ENCODE peak calls at places on chromosomes 12 and 14, in five cellular contexts. O is HepG2, A is K562, W is HCT116, T is SK-N-SH. M is an unnamed sample.
A peak's percentile ranks its signal among the peaks of the same experiment; 100 is the strongest.

GRCh38 chr14:81435578-81436295 is 35.6 kb upstream of the STON2 start:
- DNase-seq in O (peak; percentile 55), A (peak; percentile 72), W (no peak), T (peak; percentile 85), M (no peak)

GRCh38 chr14:71261206-71261605 is 353.9 kb downstream of the PCNX1 start:
- DNase-seq in O (no peak), A (no peak), W (no peak), T (no peak), M (no peak)

GRCh38 chr12:51695241-51696010 is 104.4 kb downstream of the SCN8A start:
- DNase-seq in O (no peak), A (no peak), W (no peak), T (no peak), M (no peak)

GRCh38 chr12:104680506-104680905 is 223.8 kb downstream of the CHST11 start:
- DNase-seq in O (no peak), A (no peak), W (no peak), T (no peak), M (no peak)

GRCh38 chr12:108635201-108635996 is 1.7 kb upstream of the SELPLG start:
- DNase-seq in O (no peak), A (no peak), W (no peak), T (no peak), M (peak; percentile 99)

GRCh38 chr14:67618617-67619063 is 1.1 kb upstream of the ARG2 start:
- DNase-seq in O (peak; percentile 75), A (peak; percentile 47), W (no peak), T (peak; percentile 67), M (no peak)

GRCh38 chr14:78566017-78566858 is 396.1 kb downstream of the NRXN3 start:
- DNase-seq in O (peak; percentile 34), A (peak; percentile 49), W (peak; percentile 8), T (peak; percentile 72), M (peak; percentile 25)

GRCh38 chr12:121789800-121790748 is 3.4 kb downstream of the RHOF start:
- DNase-seq in O (no peak), A (no peak), W (no peak), T (no peak), M (peak; percentile 70)

GRCh38 chr12:100798799-100799198 is 4.2 kb downstream of the ANO4 start:
- DNase-seq in O (no peak), A (no peak), W (no peak), T (no peak), M (no peak)

GRCh38 chr12:80068173-80068572 is 31.2 kb upstream of the OTOGL start:
- DNase-seq in O (no peak), A (no peak), W (no peak), T (no peak), M (no peak)

GRCh38 chr14:63986789-63987533 is 134.2 kb downstream of the SYNE2 start:
- DNase-seq in O (no peak), A (no peak), W (no peak), T (no peak), M (no peak)

GRCh38 chr14:80216818-80217217 is 5.5 kb upstream of the DIO2 start:
- DNase-seq in O (no peak), A (no peak), W (no peak), T (no peak), M (no peak)

GRCh38 chr12:108367436-108367835 is 28.3 kb upstream of the CMKLR1 start:
- DNase-seq in O (no peak), A (no peak), W (no peak), T (no peak), M (no peak)

GRCh38 chr12:113057565-113058485 is 1.3 kb downstream of the DTX1 start:
- DNase-seq in O (no peak), A (no peak), W (no peak), T (no peak), M (no peak)

GRCh38 chr12:18277196-18277595 is 15.9 kb downstream of the PIK3C2G start:
- DNase-seq in O (no peak), A (no peak), W (no peak), T (no peak), M (no peak)

GRCh38 chr14:55901281-55901680 is 216.9 kb upstream of the PELI2 start:
- DNase-seq in O (no peak), A (no peak), W (no peak), T (no peak), M (no peak)

GRCh38 chr14:91349481-91350074 is 68.0 kb downstream of the CCDC88C start:
- DNase-seq in O (no peak), A (no peak), W (no peak), T (no peak), M (peak; percentile 85)

GRCh38 chr14:105666420-105666819 is 140.0 kb downstream of the TMEM121 start:
- DNase-seq in O (no peak), A (no peak), W (no peak), T (no peak), M (no peak)

GRCh38 chr12:50725011-50725899 is 38.6 kb upstream of the ATF1 start:
- DNase-seq in O (no peak), A (no peak), W (no peak), T (no peak), M (no peak)

GRCh38 chr14:96205059-96205993 is 687 bp downstream of the BDKRB2 start:
- DNase-seq in O (no peak), A (no peak), W (no peak), T (no peak), M (no peak)

GRCh38 chr14:61569783-61570182 is 125.5 kb upstream of the HIF1A start:
- DNase-seq in O (peak; percentile 60), A (no peak), W (no peak), T (no peak), M (no peak)

DNA sequence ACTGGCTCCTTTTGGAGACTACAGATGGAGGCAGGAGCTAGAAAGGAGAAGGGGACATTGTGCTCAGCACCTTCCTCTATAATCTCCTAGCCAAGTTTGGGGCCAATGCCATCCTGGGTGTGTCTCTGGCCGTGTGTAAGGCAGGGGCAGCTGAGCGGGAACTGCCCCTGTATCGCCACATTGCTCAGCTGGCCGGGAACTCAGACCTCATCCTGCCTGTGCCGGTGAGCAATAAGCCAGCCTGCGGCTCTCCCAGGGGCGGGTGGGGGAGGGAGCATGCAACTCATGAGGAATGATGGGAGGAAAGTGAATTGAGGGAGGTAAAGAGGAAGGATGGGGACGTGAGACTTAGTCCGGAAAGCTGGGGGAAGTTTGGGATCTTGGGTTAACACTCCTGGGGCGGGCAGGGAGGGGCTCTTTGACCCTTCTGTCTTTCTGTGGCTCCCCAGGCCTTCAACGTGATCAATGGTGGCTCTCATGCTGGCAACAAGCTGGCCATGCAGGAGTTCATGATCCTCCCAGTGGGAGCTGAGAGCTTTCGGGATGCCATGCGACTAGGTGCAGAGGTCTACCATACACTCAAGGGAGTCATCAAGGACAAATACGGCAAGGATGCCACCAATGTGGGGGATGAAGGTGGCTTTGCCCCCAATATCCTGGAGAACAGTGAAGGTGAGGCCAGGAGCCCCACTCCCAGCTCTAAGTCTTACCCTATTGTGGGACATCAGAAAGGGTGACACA is 3.3 kb downstream of the ENO2 start:
- DNase-seq in O (no peak), A (no peak), W (no peak), T (no peak), M (no peak)
- TF ChIP-seq ZBTB33 in O (no peak), A (no peak), W (no peak), T (no peak), M (no peak)

GRCh38 chr14:101153691-101154090 is 250.2 kb upstream of the RTL1 start:
- DNase-seq in O (no peak), A (no peak), W (no peak), T (no peak), M (no peak)
- TF ChIP-seq ZBTB33 in O (no peak), A (no peak), W (no peak), T (no peak), M (no peak)

GRCh38 chr12:85308374-85308773 is 28.4 kb downstream of the ALX1 start:
- DNase-seq in O (no peak), A (no peak), W (no peak), T (no peak), M (no peak)

GRCh38 chr12:85310456-85311076 is 30.5 kb downstream of the ALX1 start:
- DNase-seq in O (no peak), A (no peak), W (peak; percentile 6), T (no peak), M (no peak)

GRCh38 chr12:85309180-85309579 is 29.2 kb downstream of the ALX1 start:
- DNase-seq in O (no peak), A (no peak), W (no peak), T (no peak), M (no peak)

GRCh38 chr12:85310025-85310424 is 30.0 kb downstream of the ALX1 start:
- DNase-seq in O (no peak), A (no peak), W (no peak), T (no peak), M (no peak)
- TF ChIP-seq ZBTB33 in O (no peak), A (no peak), W (no peak), T (no peak), M (no peak)

GRCh38 chr12:115756271-115756670 is 521.2 kb downstream of the MED13L start:
- DNase-seq in O (no peak), A (no peak), W (no peak), T (no peak), M (no peak)
- TF ChIP-seq ZBTB33 in O (no peak), A (no peak), W (no peak), T (no peak), M (no peak)

DNA sequence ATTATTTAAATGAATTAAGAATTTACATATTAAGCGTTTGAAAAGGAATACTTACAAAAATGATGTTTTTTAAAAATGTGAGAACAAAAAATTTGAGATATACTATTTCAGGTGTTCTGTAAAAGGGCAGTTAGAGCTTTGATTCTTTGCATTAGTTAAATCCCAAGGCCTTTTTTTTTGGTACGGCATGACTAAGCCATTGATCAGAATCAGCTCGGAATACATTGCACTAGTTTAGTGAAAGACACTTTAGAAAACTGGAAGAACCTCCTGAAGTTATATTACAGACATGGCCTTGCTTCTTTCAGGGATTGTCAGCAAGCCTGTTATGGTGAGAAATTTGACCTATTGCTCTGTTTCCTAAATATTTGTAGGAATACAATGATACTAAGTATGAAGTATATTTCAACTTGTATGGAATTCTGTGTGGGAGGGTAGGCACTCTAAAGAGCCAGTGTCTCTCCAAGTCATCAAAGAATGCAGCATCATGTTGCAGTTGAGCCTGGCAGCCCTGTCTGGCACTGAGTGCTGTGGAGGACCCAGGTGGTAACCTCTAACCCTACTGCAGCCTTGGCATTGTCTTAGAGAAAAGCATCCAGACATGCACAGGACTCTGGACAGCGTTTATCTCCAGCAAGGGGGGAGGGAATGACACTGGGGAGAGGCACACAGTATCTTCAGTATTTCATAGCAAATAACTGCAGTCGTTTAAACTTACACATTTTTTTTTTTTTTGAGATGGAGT is 1.5 kb downstream of the KLC1 start:
- DNase-seq in O (no peak), A (no peak), W (no peak), T (no peak), M (no peak)
- TF ChIP-seq ZBTB33 in O (no peak), A (no peak), W (no peak), T (no peak), M (no peak)